ENCODE peak calls at places on chromosomes 2 and 18, in seven cellular contexts. One of them, this sample, is unnamed.

GRCh38 chr2:10478298-10478625 is 30.1 kb upstream of the ODC1 start:
- DNase-seq in thoracic aorta: no peak
- DNase-seq in fibroblast of lung: no peak
- DNase-seq in PC-9: no peak
- DNase-seq in mammary epithelial cell: no peak
- DNase-seq in effector memory CD4-positive, alpha-beta T cell: no peak
- DNase-seq in pancreas: no peak
- DNase-seq in this sample: no peak

GRCh38 chr18:26268454-26268853 is 42.2 kb downstream of the TAF4B start:
- DNase-seq in thoracic aorta: no peak
- DNase-seq in fibroblast of lung: no peak
- DNase-seq in PC-9: no peak
- DNase-seq in mammary epithelial cell: peak; percentile 80
- DNase-seq in effector memory CD4-positive, alpha-beta T cell: no peak
- DNase-seq in pancreas: no peak
- DNase-seq in this sample: no peak

GRCh38 chr2:177478907-177479306 is 86.3 kb downstream of the AGPS start:
- DNase-seq in thoracic aorta: no peak
- DNase-seq in fibroblast of lung: no peak
- DNase-seq in PC-9: no peak
- DNase-seq in mammary epithelial cell: no peak
- DNase-seq in effector memory CD4-positive, alpha-beta T cell: no peak
- DNase-seq in pancreas: no peak
- DNase-seq in this sample: no peak

GRCh38 chr2:146989726-146990125 is 855.1 kb upstream of the ACVR2A start:
- DNase-seq in thoracic aorta: no peak
- DNase-seq in fibroblast of lung: no peak
- DNase-seq in PC-9: no peak
- DNase-seq in mammary epithelial cell: no peak
- DNase-seq in effector memory CD4-positive, alpha-beta T cell: no peak
- DNase-seq in pancreas: no peak
- DNase-seq in this sample: no peak

GRCh38 chr2:46490521-46491141 is 11.3 kb downstream of the TMEM247 start:
- DNase-seq in thoracic aorta: no peak
- DNase-seq in fibroblast of lung: peak; percentile 27
- DNase-seq in PC-9: no peak
- DNase-seq in mammary epithelial cell: no peak
- DNase-seq in effector memory CD4-positive, alpha-beta T cell: no peak
- DNase-seq in pancreas: peak; percentile 31
- DNase-seq in this sample: no peak

GRCh38 chr2:241500016-241500415 is 8.4 kb downstream of the STK25 start:
- DNase-seq in thoracic aorta: no peak
- DNase-seq in fibroblast of lung: no peak
- DNase-seq in PC-9: no peak
- DNase-seq in mammary epithelial cell: no peak
- DNase-seq in effector memory CD4-positive, alpha-beta T cell: no peak
- DNase-seq in pancreas: no peak
- DNase-seq in this sample: no peak

GRCh38 chr2:10847008-10847407 is 34.4 kb upstream of the PDIA6 start:
- DNase-seq in thoracic aorta: no peak
- DNase-seq in fibroblast of lung: no peak
- DNase-seq in PC-9: no peak
- DNase-seq in mammary epithelial cell: no peak
- DNase-seq in effector memory CD4-positive, alpha-beta T cell: no peak
- DNase-seq in pancreas: no peak
- DNase-seq in this sample: no peak

GRCh38 chr2:219475697-219476604 is 22.7 kb upstream of the GMPPA start:
- DNase-seq in thoracic aorta: no peak
- DNase-seq in fibroblast of lung: peak; percentile 65
- DNase-seq in PC-9: no peak
- DNase-seq in mammary epithelial cell: no peak
- DNase-seq in effector memory CD4-positive, alpha-beta T cell: no peak
- DNase-seq in pancreas: peak; percentile 63
- DNase-seq in this sample: peak; percentile 53

GRCh38 chr2:51516667-51517066 is 484.7 kb upstream of the NRXN1 start:
- DNase-seq in thoracic aorta: no peak
- DNase-seq in fibroblast of lung: no peak
- DNase-seq in PC-9: no peak
- DNase-seq in mammary epithelial cell: no peak
- DNase-seq in effector memory CD4-positive, alpha-beta T cell: no peak
- DNase-seq in pancreas: no peak
- DNase-seq in this sample: no peak

GRCh38 chr2:205563646-205564045 is 118.7 kb upstream of the NRP2 start:
- DNase-seq in thoracic aorta: no peak
- DNase-seq in fibroblast of lung: no peak
- DNase-seq in PC-9: no peak
- DNase-seq in mammary epithelial cell: no peak
- DNase-seq in effector memory CD4-positive, alpha-beta T cell: no peak
- DNase-seq in pancreas: peak; percentile 20
- DNase-seq in this sample: no peak

GRCh38 chr2:20551231-20551944 is 99.5 kb downstream of the HS1BP3 start:
- DNase-seq in thoracic aorta: no peak
- DNase-seq in fibroblast of lung: no peak
- DNase-seq in PC-9: no peak
- DNase-seq in mammary epithelial cell: no peak
- DNase-seq in effector memory CD4-positive, alpha-beta T cell: no peak
- DNase-seq in pancreas: no peak
- DNase-seq in this sample: no peak

GRCh38 chr18:3998698-3999333 is 456.3 kb downstream of the DLGAP1 start:
- DNase-seq in thoracic aorta: no peak
- DNase-seq in fibroblast of lung: peak; percentile 45
- DNase-seq in PC-9: no peak
- DNase-seq in mammary epithelial cell: peak; percentile 31
- DNase-seq in effector memory CD4-positive, alpha-beta T cell: no peak
- DNase-seq in pancreas: no peak
- DNase-seq in this sample: no peak

GRCh38 chr2:11746376-11746806 is at the start of gene LPIN1:
- DNase-seq in thoracic aorta: peak; percentile 56
- DNase-seq in fibroblast of lung: peak; percentile 83
- DNase-seq in PC-9: peak; percentile 75
- DNase-seq in mammary epithelial cell: peak; percentile 78
- DNase-seq in effector memory CD4-positive, alpha-beta T cell: peak; percentile 80
- DNase-seq in pancreas: peak; percentile 86
- DNase-seq in this sample: peak; percentile 42

GRCh38 chr2:187528042-187528441 is 26.2 kb downstream of the TFPI start:
- DNase-seq in thoracic aorta: no peak
- DNase-seq in fibroblast of lung: no peak
- DNase-seq in PC-9: no peak
- DNase-seq in mammary epithelial cell: no peak
- DNase-seq in effector memory CD4-positive, alpha-beta T cell: no peak
- DNase-seq in pancreas: no peak
- DNase-seq in this sample: no peak

GRCh38 chr2:240159251-240159839 is 18.9 kb upstream of the OTOS start:
- DNase-seq in thoracic aorta: no peak
- DNase-seq in fibroblast of lung: no peak
- DNase-seq in PC-9: no peak
- DNase-seq in mammary epithelial cell: no peak
- DNase-seq in effector memory CD4-positive, alpha-beta T cell: no peak
- DNase-seq in pancreas: no peak
- DNase-seq in this sample: no peak

GRCh38 chr18:22674300-22674699 is 256.6 kb upstream of the CTAGE1 start:
- DNase-seq in thoracic aorta: no peak
- DNase-seq in fibroblast of lung: peak; percentile 99
- DNase-seq in PC-9: peak; percentile 57
- DNase-seq in mammary epithelial cell: peak; percentile 88
- DNase-seq in effector memory CD4-positive, alpha-beta T cell: no peak
- DNase-seq in pancreas: no peak
- DNase-seq in this sample: peak; percentile 65

GRCh38 chr2:197827618-197828017 is 23.2 kb downstream of the PLCL1 start:
- DNase-seq in thoracic aorta: no peak
- DNase-seq in fibroblast of lung: peak; percentile 33
- DNase-seq in PC-9: no peak
- DNase-seq in mammary epithelial cell: no peak
- DNase-seq in effector memory CD4-positive, alpha-beta T cell: no peak
- DNase-seq in pancreas: no peak
- DNase-seq in this sample: no peak

GRCh38 chr18:74194691-74195090 is 46.4 kb downstream of the TIMM21 start:
- DNase-seq in thoracic aorta: no peak
- DNase-seq in fibroblast of lung: no peak
- DNase-seq in PC-9: peak; percentile 21
- DNase-seq in mammary epithelial cell: no peak
- DNase-seq in effector memory CD4-positive, alpha-beta T cell: no peak
- DNase-seq in pancreas: no peak
- DNase-seq in this sample: no peak

GRCh38 chr2:190407662-190408537 is at the start of gene MFSD6:
- DNase-seq in thoracic aorta: no peak
- DNase-seq in fibroblast of lung: no peak
- DNase-seq in PC-9: no peak
- DNase-seq in mammary epithelial cell: peak; percentile 53
- DNase-seq in effector memory CD4-positive, alpha-beta T cell: peak; percentile 56
- DNase-seq in pancreas: peak; percentile 69
- DNase-seq in this sample: no peak

GRCh38 chr2:213145723-213146242 is 5.6 kb downstream of the IKZF2 start:
- DNase-seq in thoracic aorta: no peak
- DNase-seq in fibroblast of lung: no peak
- DNase-seq in PC-9: no peak
- DNase-seq in mammary epithelial cell: no peak
- DNase-seq in effector memory CD4-positive, alpha-beta T cell: no peak
- DNase-seq in pancreas: no peak
- DNase-seq in this sample: no peak

DNA sequence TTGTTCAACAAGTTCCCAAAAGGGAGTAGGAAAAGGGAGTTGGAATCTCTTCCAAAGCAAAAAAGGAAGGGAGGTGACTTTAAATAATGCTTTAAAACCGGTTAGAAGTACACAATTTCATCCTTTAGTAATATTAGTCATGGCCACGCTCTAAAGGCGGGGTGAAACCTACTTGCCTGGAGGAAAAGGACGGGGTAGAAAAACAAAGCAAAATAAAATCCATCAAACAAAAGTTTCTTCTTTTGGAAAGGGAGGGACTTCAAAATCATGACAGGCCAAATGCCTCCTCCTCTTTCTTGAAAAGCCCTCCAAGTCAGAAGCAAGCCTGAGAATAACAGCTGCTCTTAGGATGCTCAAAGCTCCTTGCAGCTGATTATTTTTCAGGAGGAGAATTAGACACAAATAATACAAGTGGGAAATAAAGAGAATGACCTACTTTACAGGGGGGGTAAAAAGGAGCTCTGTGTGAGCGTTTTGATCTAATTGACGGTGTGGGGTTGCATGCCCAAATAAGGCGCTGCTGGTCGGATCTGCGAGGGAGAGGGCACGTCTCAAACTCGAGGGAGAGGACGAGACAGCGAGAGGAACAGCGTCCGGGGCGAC is 1.8 kb upstream of the NPAS2 start:
- DNase-seq in thoracic aorta: no peak
- DNase-seq in fibroblast of lung: peak; percentile 34
- DNase-seq in PC-9: peak; percentile 71
- DNase-seq in mammary epithelial cell: peak; percentile 82
- DNase-seq in effector memory CD4-positive, alpha-beta T cell: no peak
- DNase-seq in pancreas: no peak
- DNase-seq in this sample: no peak
- H3K27ac ChIP-seq in thoracic aorta: peak overlapping the region; percentile 91
- H3K27ac ChIP-seq in fibroblast of lung: no peak overlapping the region
- H3K27ac ChIP-seq in PC-9: peak overlapping the region; percentile 83
- H3K27ac ChIP-seq in mammary epithelial cell: peak overlapping the region; percentile 93
- H3K27ac ChIP-seq in effector memory CD4-positive, alpha-beta T cell: no peak overlapping the region
- H3K27ac ChIP-seq in pancreas: peak overlapping the region; percentile 73
- H3K27ac ChIP-seq in this sample: peak overlapping the region; percentile 9

GRCh38 chr2:8714283-8714682 is 32.4 kb downstream of the ID2 start:
- DNase-seq in thoracic aorta: no peak
- DNase-seq in fibroblast of lung: no peak
- DNase-seq in PC-9: no peak
- DNase-seq in mammary epithelial cell: no peak
- DNase-seq in effector memory CD4-positive, alpha-beta T cell: no peak
- DNase-seq in pancreas: no peak
- DNase-seq in this sample: no peak

GRCh38 chr2:8721410-8721809 is 39.6 kb downstream of the ID2 start:
- DNase-seq in thoracic aorta: no peak
- DNase-seq in fibroblast of lung: no peak
- DNase-seq in PC-9: no peak
- DNase-seq in mammary epithelial cell: no peak
- DNase-seq in effector memory CD4-positive, alpha-beta T cell: no peak
- DNase-seq in pancreas: no peak
- DNase-seq in this sample: no peak

GRCh38 chr2:8720741-8721140 is 38.9 kb downstream of the ID2 start:
- DNase-seq in thoracic aorta: no peak
- DNase-seq in fibroblast of lung: no peak
- DNase-seq in PC-9: no peak
- DNase-seq in mammary epithelial cell: no peak
- DNase-seq in effector memory CD4-positive, alpha-beta T cell: no peak
- DNase-seq in pancreas: no peak
- DNase-seq in this sample: no peak

GRCh38 chr2:8714971-8715370 is 33.1 kb downstream of the ID2 start:
- DNase-seq in thoracic aorta: no peak
- DNase-seq in fibroblast of lung: no peak
- DNase-seq in PC-9: no peak
- DNase-seq in mammary epithelial cell: no peak
- DNase-seq in effector memory CD4-positive, alpha-beta T cell: no peak
- DNase-seq in pancreas: no peak
- DNase-seq in this sample: no peak

GRCh38 chr2:8719528-8719927 is 37.7 kb downstream of the ID2 start:
- DNase-seq in thoracic aorta: no peak
- DNase-seq in fibroblast of lung: no peak
- DNase-seq in PC-9: no peak
- DNase-seq in mammary epithelial cell: no peak
- DNase-seq in effector memory CD4-positive, alpha-beta T cell: no peak
- DNase-seq in pancreas: no peak
- DNase-seq in this sample: no peak
- H3K9me3 ChIP-seq in thoracic aorta: no peaks in the 10 kb centered on the region
- H3K9me3 ChIP-seq in fibroblast of lung: no peaks in the 10 kb centered on the region
- H3K9me3 ChIP-seq in PC-9: no peaks in the 10 kb centered on the region
- H3K9me3 ChIP-seq in mammary epithelial cell: no peaks in the 10 kb centered on the region
- H3K9me3 ChIP-seq in effector memory CD4-positive, alpha-beta T cell: no peaks in the 10 kb centered on the region
- H3K9me3 ChIP-seq in pancreas: no peaks in the 10 kb centered on the region
- H3K9me3 ChIP-seq in this sample: no peaks in the 10 kb centered on the region

GRCh38 chr2:14125561-14125960 is 507.0 kb upstream of the LRATD1 start:
- DNase-seq in thoracic aorta: no peak
- DNase-seq in fibroblast of lung: no peak
- DNase-seq in PC-9: no peak
- DNase-seq in mammary epithelial cell: no peak
- DNase-seq in effector memory CD4-positive, alpha-beta T cell: no peak
- DNase-seq in pancreas: no peak
- DNase-seq in this sample: no peak

GRCh38 chr2:14123436-14124103 is 508.9 kb upstream of the LRATD1 start:
- DNase-seq in thoracic aorta: no peak
- DNase-seq in fibroblast of lung: no peak
- DNase-seq in PC-9: no peak
- DNase-seq in mammary epithelial cell: no peak
- DNase-seq in effector memory CD4-positive, alpha-beta T cell: no peak
- DNase-seq in pancreas: no peak
- DNase-seq in this sample: no peak

GRCh38 chr2:14132386-14132785 is 500.1 kb upstream of the LRATD1 start:
- DNase-seq in thoracic aorta: no peak
- DNase-seq in fibroblast of lung: no peak
- DNase-seq in PC-9: no peak
- DNase-seq in mammary epithelial cell: no peak
- DNase-seq in effector memory CD4-positive, alpha-beta T cell: no peak
- DNase-seq in pancreas: no peak
- DNase-seq in this sample: no peak

GRCh38 chr2:14126846-14127245 is 505.7 kb upstream of the LRATD1 start:
- DNase-seq in thoracic aorta: no peak
- DNase-seq in fibroblast of lung: no peak
- DNase-seq in PC-9: no peak
- DNase-seq in mammary epithelial cell: no peak
- DNase-seq in effector memory CD4-positive, alpha-beta T cell: no peak
- DNase-seq in pancreas: no peak
- DNase-seq in this sample: no peak
- H3K27ac ChIP-seq in thoracic aorta: no peak overlapping the region
- H3K27ac ChIP-seq in fibroblast of lung: no peak overlapping the region
- H3K27ac ChIP-seq in PC-9: no peak overlapping the region
- H3K27ac ChIP-seq in mammary epithelial cell: no peak overlapping the region
- H3K27ac ChIP-seq in effector memory CD4-positive, alpha-beta T cell: no peak overlapping the region
- H3K27ac ChIP-seq in pancreas: no peak overlapping the region
- H3K27ac ChIP-seq in this sample: no peak overlapping the region

GRCh38 chr18:14927701-14928100 is 179.7 kb downstream of the ANKRD30B start:
- DNase-seq in thoracic aorta: no peak
- DNase-seq in fibroblast of lung: no peak
- DNase-seq in PC-9: no peak
- DNase-seq in mammary epithelial cell: no peak
- DNase-seq in effector memory CD4-positive, alpha-beta T cell: no peak
- DNase-seq in pancreas: no peak
- DNase-seq in this sample: no peak
- H3K9me3 ChIP-seq in thoracic aorta: no peaks in the 10 kb centered on the region
- H3K9me3 ChIP-seq in fibroblast of lung: no peaks in the 10 kb centered on the region
- H3K9me3 ChIP-seq in PC-9: no peaks in the 10 kb centered on the region
- H3K9me3 ChIP-seq in mammary epithelial cell: peaks cover 2% of the 10 kb centered on the region
- H3K9me3 ChIP-seq in effector memory CD4-positive, alpha-beta T cell: no peaks in the 10 kb centered on the region
- H3K9me3 ChIP-seq in pancreas: no peaks in the 10 kb centered on the region
- H3K9me3 ChIP-seq in this sample: peaks cover 2% of the 10 kb centered on the region